ENCODE peak calls at places on chromosomes 2 and 18, in ten cellular contexts. B, Z, S, M, U, F, Y, X, T and K are unnamed samples.

GRCh38 chr2:38750793-38751042 is 443 bp downstream of the SRSF7 start:
- DNase-seq in B (peak; percentile 74), Z (peak; percentile 67), S (peak; percentile 50), M (peak; percentile 69), U (no peak), F (peak; percentile 89), Y (peak; percentile 73), X (peak; percentile 90), T (peak; percentile 89), K (no peak)

GRCh38 chr2:176583530-176584101 is 314.4 kb downstream of the MTX2 start:
- DNase-seq in B (no peak), Z (no peak), S (peak; percentile 84), M (no peak), U (peak; percentile 31), F (peak; percentile 58), Y (peak; percentile 9), X (no peak), T (no peak), K (no peak)

GRCh38 chr2:20576598-20577115 is 74.2 kb downstream of the HS1BP3 start:
- DNase-seq in B (peak; percentile 38), Z (no peak), S (no peak), M (peak; percentile 10), U (no peak), F (peak; percentile 8), Y (no peak), X (no peak), T (no peak), K (no peak)

GRCh38 chr2:134208825-134209224 is 45.0 kb upstream of the MGAT5 start:
- DNase-seq in B (no peak), Z (no peak), S (no peak), M (no peak), U (no peak), F (no peak), Y (no peak), X (no peak), T (no peak), K (no peak)

GRCh38 chr2:98333922-98334321 is 12.3 kb upstream of the CNGA3 start:
- DNase-seq in B (no peak), Z (no peak), S (peak; percentile 33), M (no peak), U (peak; percentile 3), F (no peak), Y (no peak), X (no peak), T (no peak), K (no peak)

GRCh38 chr2:42856106-42856860 is 63.9 kb upstream of the HAAO start:
- DNase-seq in B (no peak), Z (no peak), S (no peak), M (no peak), U (no peak), F (no peak), Y (no peak), X (peak; percentile 56), T (no peak), K (no peak)

GRCh38 chr2:200252661-200253067 is 53.8 kb upstream of the SPATS2L start:
- DNase-seq in B (no peak), Z (no peak), S (peak; percentile 60), M (no peak), U (peak; percentile 93), F (no peak), Y (no peak), X (no peak), T (no peak), K (no peak)

GRCh38 chr18:47175895-47176575 is at the start of gene IER3IP1:
- DNase-seq in B (peak; percentile 95), Z (peak; percentile 94), S (peak; percentile 92), M (peak; percentile 81), U (peak; percentile 91), F (peak; percentile 96), Y (peak; percentile 93), X (peak; percentile 98), T (peak; percentile 94), K (peak; percentile 95)

GRCh38 chr2:47065771-47066380 is 89.2 kb downstream of the STPG4 start:
- DNase-seq in B (peak; percentile 83), Z (no peak), S (peak; percentile 91), M (no peak), U (peak; percentile 89), F (no peak), Y (peak; percentile 60), X (no peak), T (no peak), K (no peak)

GRCh38 chr2:117850015-117850414 is 35.5 kb downstream of the DDX18 start:
- DNase-seq in B (no peak), Z (no peak), S (no peak), M (no peak), U (no peak), F (no peak), Y (no peak), X (no peak), T (no peak), K (no peak)
- H3K4me1 ChIP-seq in B (no peaks in the 10 kb centered on the region), Z (no peaks in the 10 kb centered on the region), S (no peaks in the 10 kb centered on the region), M (no peaks in the 10 kb centered on the region), U (no peaks in the 10 kb centered on the region), F (no peaks in the 10 kb centered on the region), Y (no peaks in the 10 kb centered on the region), X (no peaks in the 10 kb centered on the region), T (no peaks in the 10 kb centered on the region), K (no peaks in the 10 kb centered on the region)

GRCh38 chr18:55406374-55407045 is 181.5 kb downstream of the TCF4 start:
- DNase-seq in B (no peak), Z (no peak), S (no peak), M (no peak), U (no peak), F (no peak), Y (no peak), X (no peak), T (no peak), K (no peak)
- H3K4me3 ChIP-seq in B (no peak overlapping the region), Z (no peak overlapping the region), S (peak overlapping the region; percentile 3), M (no peak overlapping the region), U (peak overlapping the region; percentile 58), F (no peak overlapping the region), Y (no peak overlapping the region), X (peak overlapping the region; percentile 24), T (no peak overlapping the region), K (peak overlapping the region; percentile 37)

GRCh38 chr18:52442686-52443085 is 102.7 kb downstream of the DCC start:
- DNase-seq in B (no peak), Z (no peak), S (no peak), M (no peak), U (no peak), F (no peak), Y (no peak), X (no peak), T (no peak), K (no peak)
- H3K27ac ChIP-seq in B (no peak overlapping the region), Z (no peak overlapping the region), S (no peak overlapping the region), M (no peak overlapping the region), U (no peak overlapping the region), F (no peak overlapping the region), Y (no peak overlapping the region), X (no peak overlapping the region), T (no peak overlapping the region), K (no peak overlapping the region)

GRCh38 chr2:239230318-239231052 is 170.3 kb downstream of the HDAC4 start:
- DNase-seq in B (no peak), Z (no peak), S (no peak), M (no peak), U (no peak), F (no peak), Y (no peak), X (no peak), T (peak; percentile 88), K (no peak)

GRCh38 chr2:239229545-239230279 is 171.1 kb downstream of the HDAC4 start:
- DNase-seq in B (no peak), Z (no peak), S (no peak), M (no peak), U (no peak), F (no peak), Y (no peak), X (no peak), T (no peak), K (no peak)

GRCh38 chr2:239234151-239234825 is 166.5 kb downstream of the HDAC4 start:
- DNase-seq in B (no peak), Z (no peak), S (no peak), M (no peak), U (no peak), F (no peak), Y (no peak), X (no peak), T (no peak), K (no peak)

GRCh38 chr2:239233576-239233975 is 167.2 kb downstream of the HDAC4 start:
- DNase-seq in B (no peak), Z (no peak), S (no peak), M (no peak), U (no peak), F (no peak), Y (no peak), X (no peak), T (no peak), K (no peak)

GRCh38 chr2:239232195-239232578 is 168.6 kb downstream of the HDAC4 start:
- DNase-seq in B (no peak), Z (no peak), S (no peak), M (no peak), U (no peak), F (no peak), Y (no peak), X (no peak), T (no peak), K (no peak)
- H3K4me1 ChIP-seq in B (no peaks in the 10 kb centered on the region), Z (peaks cover 15% of the 10 kb centered on the region), S (peaks cover 8% of the 10 kb centered on the region), M (peaks cover 29% of the 10 kb centered on the region), U (peaks cover 9% of the 10 kb centered on the region), F (peaks cover under 1% of the 10 kb centered on the region), Y (peaks cover 22% of the 10 kb centered on the region), X (no peaks in the 10 kb centered on the region), T (no peaks in the 10 kb centered on the region), K (peaks cover 34% of the 10 kb centered on the region)